ENCODE peak calls at places on chromosomes 12 and 14, in five cellular contexts. O is effector memory CD4-positive, alpha-beta T cell; G is heart left ventricle; T is thoracic aorta; H is tibial artery. Y is an unnamed sample.

GRCh38 chr12:17076335-17076734 is 470.4 kb upstream of the LMO3 start:
- DNase-seq in O (no peak), G (no peak), T (no peak), H (no peak), Y (no peak)

GRCh38 chr12:13222076-13222475 is 25.6 kb downstream of the EMP1 start:
- DNase-seq in O (no peak), G (no peak), T (no peak), H (no peak), Y (no peak)

GRCh38 chr12:59383426-59383822 is 212.4 kb upstream of the SLC16A7 start:
- DNase-seq in O (no peak), G (no peak), T (no peak), H (no peak), Y (no peak)

GRCh38 chr12:54356951-54357356 is 7.3 kb downstream of the GPR84 start:
- DNase-seq in O (no peak), G (no peak), T (no peak), H (no peak), Y (no peak)

GRCh38 chr14:50260511-50260910 is 29.1 kb upstream of the SOS2 start:
- DNase-seq in O (no peak), G (no peak), T (no peak), H (no peak), Y (no peak)

GRCh38 chr14:85466678-85467077 is 63.3 kb upstream of the FLRT2 start:
- DNase-seq in O (no peak), G (no peak), T (no peak), H (no peak), Y (no peak)

GRCh38 chr14:30620178-30620577 is 1.9 kb upstream of the SCFD1 start:
- DNase-seq in O (no peak), G (no peak), T (no peak), H (no peak), Y (no peak)

GRCh38 chr14:48970995-48971394 is 615.2 kb downstream of the RPS29 start:
- DNase-seq in O (no peak), G (no peak), T (no peak), H (no peak), Y (no peak)

GRCh38 chr12:104306943-104307654 is 3.6 kb downstream of the EID3 start:
- DNase-seq in O (no peak), G (no peak), T (no peak), H (no peak), Y (no peak)

GRCh38 chr14:36520601-36521525 is 831 bp upstream of the NKX2-1 start:
- DNase-seq in O (no peak), G (no peak), T (no peak), H (no peak), Y (peak; percentile 84)

GRCh38 chr12:95608252-95609033 is 57.2 kb upstream of the USP44 start:
- DNase-seq in O (no peak), G (peak; percentile 66), T (peak; percentile 90), H (peak; percentile 88), Y (peak; percentile 83)

GRCh38 chr12:47268501-47269459 is 189.0 kb upstream of the AMIGO2 start:
- DNase-seq in O (no peak), G (no peak), T (no peak), H (no peak), Y (no peak)

GRCh38 chr12:22271036-22271435 is 63.5 kb downstream of the ST8SIA1 start:
- DNase-seq in O (no peak), G (no peak), T (no peak), H (no peak), Y (no peak)

GRCh38 chr12:54004063-54004840 is 4.3 kb downstream of the HOXC9 start:
- DNase-seq in O (no peak), G (no peak), T (no peak), H (no peak), Y (no peak)

GRCh38 chr12:123914726-123915345 is 57.8 kb downstream of the CCDC92 start:
- DNase-seq in O (no peak), G (no peak), T (no peak), H (no peak), Y (no peak)

GRCh38 chr14:87813211-87813610 is 179.8 kb downstream of the GALC start:
- DNase-seq in O (no peak), G (no peak), T (no peak), H (no peak), Y (no peak)

DNA sequence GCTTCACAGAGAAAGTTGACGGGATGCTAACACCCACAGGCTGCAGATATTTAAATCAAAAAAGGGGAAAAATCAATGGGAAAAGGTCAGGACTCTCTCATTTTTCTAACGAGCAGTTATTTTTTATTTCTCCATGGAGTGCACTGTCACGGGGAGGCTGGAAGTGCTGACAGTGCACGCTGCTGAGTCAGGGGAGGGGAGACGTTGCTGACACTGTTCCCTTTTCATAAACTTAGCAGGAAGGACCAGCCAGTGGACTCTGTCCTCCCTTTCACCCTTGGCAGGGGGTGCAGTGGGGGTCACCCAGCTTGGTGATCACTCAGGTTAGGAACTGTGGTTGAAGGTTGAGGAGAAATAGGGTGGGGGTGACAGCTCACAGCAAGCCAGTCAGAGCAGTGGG is 65.6 kb upstream of the FUT8 start:
- DNase-seq in O (no peak), G (peak; percentile 65), T (no peak), H (peak; percentile 35), Y (no peak)
- H3K4me3 ChIP-seq in O (no peak overlapping the region), G (no peak overlapping the region), T (no peak overlapping the region), H (no peak overlapping the region), Y (no peak overlapping the region)

DNA sequence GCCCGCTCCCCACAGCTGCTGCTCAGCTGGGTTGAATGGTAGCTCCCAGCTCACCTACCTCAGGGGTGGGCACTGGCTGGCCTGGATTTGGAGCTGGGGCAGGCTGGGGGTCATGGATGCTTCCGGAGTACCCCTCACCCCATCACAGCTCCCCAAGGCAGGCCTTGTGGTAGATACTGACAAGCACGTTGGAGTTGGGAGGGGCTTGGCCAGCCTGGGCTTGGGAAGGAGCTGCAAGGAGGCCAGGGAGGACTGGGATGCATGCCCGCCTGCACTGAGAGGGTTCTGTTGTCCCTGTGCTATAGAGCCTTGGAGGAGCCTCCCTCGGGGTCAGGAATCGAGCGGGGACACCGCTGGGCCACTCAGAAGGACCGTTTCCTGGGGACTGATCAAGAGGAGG is 14.2 kb downstream of the TMEM63C start:
- DNase-seq in O (no peak), G (no peak), T (no peak), H (no peak), Y (no peak)
- H3K27me3 ChIP-seq in O (peaks cover 1% of the 10 kb centered on the region), G (no peaks in the 10 kb centered on the region), T (no peaks in the 10 kb centered on the region), H (no peaks in the 10 kb centered on the region), Y (peaks cover 11% of the 10 kb centered on the region)

DNA sequence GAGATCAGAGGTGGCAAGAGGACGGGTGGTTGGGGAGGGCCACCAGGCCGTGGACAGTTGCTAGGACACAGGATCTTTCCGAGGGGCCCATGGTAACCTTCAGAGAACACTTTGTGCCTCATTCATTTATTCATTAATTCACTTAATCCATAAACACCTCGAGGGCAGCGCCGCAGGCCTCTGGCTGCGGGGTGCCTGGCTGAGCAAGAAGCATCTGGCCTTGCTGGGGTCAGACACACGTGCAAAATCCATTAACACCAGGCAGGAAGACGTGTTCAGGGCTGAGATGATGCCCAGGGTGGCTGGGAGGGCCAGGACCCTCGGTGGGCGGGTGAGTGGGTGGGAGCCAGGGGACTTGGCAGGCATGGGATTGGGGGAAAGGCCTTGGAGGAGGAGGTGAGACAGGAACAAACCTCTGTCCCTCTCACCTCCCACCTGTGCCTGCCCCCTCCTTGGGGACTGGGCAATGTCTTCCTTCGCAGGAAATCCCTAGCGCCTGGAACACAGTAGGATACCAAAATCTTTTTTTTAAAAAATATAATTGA is 6.6 kb upstream of the DLK1 start:
- DNase-seq in O (no peak), G (no peak), T (no peak), H (no peak), Y (no peak)
- H3K4me1 ChIP-seq in O (no peaks in the 10 kb centered on the region), G (no peaks in the 10 kb centered on the region), T (no peaks in the 10 kb centered on the region), H (no peaks in the 10 kb centered on the region), Y (no peaks in the 10 kb centered on the region)

DNA sequence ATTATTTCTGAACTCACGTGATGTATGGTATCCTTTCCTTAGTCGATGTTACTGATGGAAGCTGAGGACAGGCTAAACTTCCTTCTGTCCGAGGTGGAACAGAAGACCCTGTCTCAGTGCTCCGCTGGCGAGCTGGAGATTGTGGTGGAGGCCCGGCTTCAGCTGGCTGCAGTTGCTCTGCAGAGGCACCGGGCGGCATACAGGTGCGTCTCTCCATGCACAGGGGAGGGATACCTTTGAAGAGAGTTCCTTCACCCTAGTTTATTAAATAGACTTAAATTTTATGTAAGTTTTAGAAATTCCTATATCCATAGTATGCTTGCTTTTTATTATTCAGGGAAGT is 186.7 kb upstream of the NEDD1 start:
- DNase-seq in O (no peak), G (peak; percentile 56), T (no peak), H (no peak), Y (no peak)
- H3K4me3 ChIP-seq in O (peak overlapping the region; percentile 49), G (peak overlapping the region; percentile 39), T (peak overlapping the region; percentile 60), H (peak overlapping the region; percentile 31), Y (peak overlapping the region; percentile 40)

GRCh38 chr12:98791406-98791805 is 146.3 kb downstream of the APAF1 start:
- DNase-seq in O (no peak), G (no peak), T (no peak), H (no peak), Y (no peak)
- H3K27me3 ChIP-seq in O (no peaks in the 10 kb centered on the region), G (no peaks in the 10 kb centered on the region), T (no peaks in the 10 kb centered on the region), H (no peaks in the 10 kb centered on the region), Y (no peaks in the 10 kb centered on the region)

DNA sequence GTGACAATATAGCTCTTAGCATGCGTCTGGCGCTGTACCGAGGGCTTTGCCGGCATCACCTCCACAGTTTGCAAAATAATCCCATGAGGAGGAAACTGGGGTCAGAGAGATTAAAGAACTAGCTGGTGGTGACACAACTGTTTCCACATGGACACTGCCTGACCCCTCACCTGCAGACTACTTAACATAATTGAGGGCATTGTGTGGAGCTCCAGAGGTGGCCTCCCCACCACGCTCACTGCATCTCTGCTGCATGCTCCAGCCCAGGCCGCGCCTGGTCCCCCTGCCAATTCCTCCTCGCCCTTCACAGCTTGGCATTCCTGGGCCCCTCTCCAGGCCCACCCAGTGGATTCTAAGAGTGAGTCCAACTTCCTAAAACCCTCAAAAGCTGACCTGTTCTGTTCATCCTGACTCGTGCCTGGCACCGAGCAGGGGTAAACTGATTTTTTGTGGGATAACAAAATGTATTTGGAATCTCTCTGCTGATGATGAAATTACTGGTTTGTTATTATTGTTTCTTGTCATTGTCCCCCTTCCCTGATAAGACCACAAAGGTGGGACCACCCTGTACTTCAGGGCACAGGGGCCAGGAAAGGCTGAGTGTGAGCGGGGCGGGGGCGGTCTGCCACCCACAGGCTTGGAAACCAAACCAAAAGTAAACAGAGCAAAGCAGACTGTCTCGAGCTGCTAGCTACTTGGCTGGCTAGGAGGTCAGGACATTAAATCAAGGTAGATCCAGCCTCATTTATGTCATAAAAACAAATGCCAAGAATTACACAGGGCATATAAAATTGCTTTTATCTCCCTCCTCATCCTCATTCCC is 40.6 kb downstream of the CHGA start:
- DNase-seq in O (no peak), G (peak; percentile 42), T (no peak), H (no peak), Y (no peak)
- H3K4me1 ChIP-seq in O (no peaks in the 10 kb centered on the region), G (peaks cover 4% of the 10 kb centered on the region), T (peaks cover 23% of the 10 kb centered on the region), H (no peaks in the 10 kb centered on the region), Y (peaks cover 21% of the 10 kb centered on the region)

GRCh38 chr12:4030938-4031702 is 157.9 kb upstream of the PARP11 start:
- DNase-seq in O (peak; percentile 60), G (peak; percentile 89), T (peak; percentile 70), H (peak; percentile 91), Y (peak; percentile 95)
- H3K4me3 ChIP-seq in O (peak overlapping the region; percentile 41), G (peak overlapping the region; percentile 54), T (peak overlapping the region; percentile 71), H (peak overlapping the region; percentile 57), Y (peak overlapping the region; percentile 52)

Y was measured in upper lobe of right lung.